ENCODE peak calls at places on chromosomes 7 and 10, in eight cellular contexts. K is stimulated activated CD4-positive, alpha-beta T cell treated with anti-CD3 and anti-CD28 coated beads, Interleukin-1b, Interleukin-23, amount 100 ng/mL, for 48 hours; H is Right ventricle myocardium inferior; D is activated CD8-positive, alpha-beta memory T cell treated with anti-CD3 and anti-CD28 coated beads, Interleukin-2, amount 10 ng/mL, durations not matched to agents 7 days and 5 days; P is effector memory CD4-positive, alpha-beta T cell; R is RWPE1; V is NK-92 treated with Interleukin-12 subunit alpha and Interleukin-12 subunit beta, amount 100 ng/mL, for 24 hours; U is suprapubic skin. S is an unnamed sample.

GRCh38 chr10:34996843-34997242 is 93.3 kb downstream of the CUL2 start:
- DNase-seq in K (no peak), H (no peak), D (no peak), P (no peak), R (no peak), V (no peak), U (no peak), S (no peak)

GRCh38 chr10:130360826-130361311 is 224.7 kb downstream of the GLRX3 start:
- DNase-seq in K (no peak), H (peak), D (no peak), P (no peak), R (no peak), V (no peak), U (no peak), S (no peak)

GRCh38 chr10:130545122-130545521 is 408.9 kb downstream of the GLRX3 start:
- DNase-seq in K (no peak), H (no peak), D (no peak), P (no peak), R (no peak), V (no peak), U (no peak), S (no peak)

GRCh38 chr10:60427148-60427547 is 37.5 kb upstream of the ANK3 start:
- DNase-seq in K (no peak), H (no peak), D (no peak), P (no peak), R (no peak), V (no peak), U (no peak), S (no peak)

GRCh38 chr7:40673285-40673684 is 538.5 kb downstream of the SUGCT start:
- DNase-seq in K (no peak), H (no peak), D (no peak), P (no peak), R (peak), V (no peak), U (no peak), S (peak)

GRCh38 chr7:50854247-50854646 is 71.6 kb upstream of the GRB10 start:
- DNase-seq in K (no peak), H (no peak), D (no peak), P (no peak), R (no peak), V (no peak), U (no peak), S (no peak)

GRCh38 chr10:5583525-5584175 is 58.9 kb downstream of the CALML3 start:
- DNase-seq in K (no peak), H (no peak), D (no peak), P (no peak), R (peak), V (no peak), U (no peak), S (no peak)

GRCh38 chr10:110858297-110858934 is 13.3 kb upstream of the PDCD4 start:
- DNase-seq in K (no peak), H (no peak), D (no peak), P (no peak), R (no peak), V (no peak), U (no peak), S (no peak)